ENCODE peak calls at places on chromosomes 7 and 10, in five cellular contexts. S is Peyer's patch; W is stromal cell of bone marrow; U is foreskin fibroblast; R is activated naive CD4-positive, alpha-beta T cell treated with anti-CD3 and anti-CD28 coated beads for 36 hours. O is an unnamed sample.

GRCh38 chr10:52129410-52130178 is 184.5 kb upstream of the DKK1 start:
- DNase-seq in S (no peak), U (no peak), W (no peak), R (no peak), O (no peak)

GRCh38 chr10:28479927-28480326 is 53.0 kb upstream of the WAC start:
- DNase-seq in W (no peak), U (no peak), S (no peak), R (no peak), O (no peak)

GRCh38 chr10:34433241-34434076 is 381.6 kb downstream of the PARD3 start:
- DNase-seq in U (peak), S (no peak), R (no peak), W (peak), O (no peak)

GRCh38 chr7:131173148-131173890 is 154.4 kb upstream of the MKLN1 start:
- DNase-seq in S (no peak), W (no peak), U (peak), R (no peak), O (no peak)

GRCh38 chr7:23712368-23713284 is 2.6 kb downstream of the STK31 start:
- DNase-seq in S (no peak), W (peak), R (no peak), U (peak), O (no peak)

GRCh38 chr10:18211862-18212261 is 71.6 kb downstream of the CACNB2 start:
- DNase-seq in S (no peak), R (no peak), W (no peak), U (no peak), O (no peak)

GRCh38 chr7:130356760-130357611 is 12.4 kb downstream of the CPA5 start:
- DNase-seq in W (peak), R (no peak), U (peak), S (no peak), O (peak)

GRCh38 chr7:28666144-28666543 is 253.8 kb downstream of the CREB5 start:
- DNase-seq in R (no peak), S (no peak), U (peak), W (no peak), O (no peak)